ENCODE peak calls at places on chromosomes 16 and 17, in six cellular contexts. G, Y, R, L, W and I are unnamed samples.

GRCh38 chr17:41639492-41640473 is 15.4 kb upstream of the KRT17 start:
- DNase-seq in G (no peak), Y (no peak), R (no peak), L (peak), W (no peak), I (no peak)

GRCh38 chr16:71476457-71476856 is 12.7 kb downstream of the ZNF19 start:
- DNase-seq in G (no peak), Y (no peak), R (no peak), L (no peak), W (no peak), I (no peak)

GRCh38 chr16:87709677-87710076 is 56.1 kb downstream of the KLHDC4 start:
- DNase-seq in G (no peak), Y (no peak), R (no peak), L (no peak), W (no peak), I (no peak)

GRCh38 chr17:57379237-57380054 is 123.1 kb downstream of the MSI2 start:
- DNase-seq in G (no peak), Y (no peak), R (no peak), L (no peak), W (peak), I (no peak)

GRCh38 chr17:33927732-33928133 is 327.4 kb upstream of the CCL2 start:
- DNase-seq in G (no peak), Y (no peak), R (no peak), L (no peak), W (peak), I (no peak)

GRCh38 chr17:63439682-63440081 is 6.4 kb downstream of the CYB561 start:
- DNase-seq in G (no peak), Y (no peak), R (no peak), L (no peak), W (no peak), I (no peak)

GRCh38 chr17:77446959-77447634 is 306.3 kb downstream of the SEC14L1 start:
- DNase-seq in G (no peak), Y (no peak), R (no peak), L (no peak), W (no peak), I (no peak)

GRCh38 chr17:77433385-77434135 is 292.8 kb downstream of the SEC14L1 start:
- DNase-seq in G (no peak), Y (no peak), R (no peak), L (no peak), W (no peak), I (no peak)

GRCh38 chr17:77581480-77581879 is 377.0 kb upstream of the TNRC6C start:
- DNase-seq in G (no peak), Y (no peak), R (no peak), L (no peak), W (no peak), I (no peak)

GRCh38 chr16:24504467-24505345 is 34.7 kb upstream of the RBBP6 start:
- DNase-seq in G (peak), Y (peak), R (peak), L (peak), W (peak), I (peak)

GRCh38 chr16:11554054-11554453 is 32.7 kb downstream of the LITAF start:
- DNase-seq in G (no peak), Y (no peak), R (no peak), L (no peak), W (no peak), I (no peak)

GRCh38 chr17:48830840-48831548 is at the start of gene CALCOCO2:
- DNase-seq in G (peak), Y (peak), R (peak), L (peak), W (peak), I (peak)

GRCh38 chr17:27233059-27233458 is 60.9 kb upstream of the WSB1 start:
- DNase-seq in G (no peak), Y (no peak), R (no peak), L (no peak), W (peak), I (no peak)

GRCh38 chr16:57914244-57915173 is 56.4 kb downstream of the CNGB1 start:
- DNase-seq in G (no peak), Y (no peak), R (no peak), L (no peak), W (no peak), I (no peak)

GRCh38 chr16:13171313-13171712 is 269.9 kb downstream of the SHISA9 start:
- DNase-seq in G (no peak), Y (no peak), R (no peak), L (no peak), W (no peak), I (no peak)

GRCh38 chr17:50841277-50841948 is 6.0 kb downstream of the WFIKKN2 start:
- DNase-seq in G (no peak), Y (no peak), R (no peak), L (no peak), W (no peak), I (no peak)

GRCh38 chr17:7846765-7847661 is 7.9 kb upstream of the TMEM88 start:
- DNase-seq in G (no peak), Y (no peak), R (no peak), L (no peak), W (no peak), I (no peak)

GRCh38 chr17:21039839-21040575 is 2.8 kb downstream of the USP22 start:
- DNase-seq in G (peak), Y (no peak), R (no peak), L (peak), W (peak), I (no peak)

GRCh38 chr17:79022507-79022991 is 1.4 kb upstream of the C1QTNF1 start:
- DNase-seq in G (no peak), Y (no peak), R (no peak), L (no peak), W (no peak), I (no peak)

GRCh38 chr16:59566446-59566845 is 832.3 kb upstream of the GOT2 start:
- DNase-seq in G (no peak), Y (no peak), R (no peak), L (no peak), W (no peak), I (no peak)

GRCh38 chr17:60600490-60601431 is 768 bp downstream of the PPM1D start:
- DNase-seq in G (peak), Y (peak), R (no peak), L (peak), W (peak), I (peak)

GRCh38 chr16:1920727-1921155 is 2.5 kb upstream of the HS3ST6 start:
- DNase-seq in G (no peak), Y (no peak), R (no peak), L (no peak), W (peak), I (peak)

GRCh38 chr17:39057807-39058206 is 90.6 kb upstream of the FBXO47 start:
- DNase-seq in G (no peak), Y (no peak), R (no peak), L (no peak), W (no peak), I (no peak)

GRCh38 chr16:21622545-21622944 is 23.2 kb downstream of the METTL9 start:
- DNase-seq in G (no peak), Y (no peak), R (no peak), L (no peak), W (no peak), I (no peak)

GRCh38 chr16:11160676-11161115 is 95.3 kb downstream of the SOCS1 start:
- DNase-seq in G (no peak), Y (no peak), R (no peak), L (no peak), W (peak), I (no peak)

GRCh38 chr16:81513204-81514040 is 68.8 kb downstream of the CMIP start:
- DNase-seq in G (no peak), Y (no peak), R (no peak), L (peak), W (no peak), I (no peak)

GRCh38 chr16:51225902-51226301 is 74.8 kb upstream of the SALL1 start:
- DNase-seq in G (no peak), Y (no peak), R (no peak), L (no peak), W (no peak), I (no peak)

GRCh38 chr17:49495842-49496182 is 719 bp downstream of the NGFR start:
- DNase-seq in G (no peak), Y (no peak), R (no peak), L (no peak), W (no peak), I (no peak)

GRCh38 chr17:44492706-44493272 is 10.4 kb downstream of the GPATCH8 start:
- DNase-seq in G (no peak), Y (no peak), R (no peak), L (no peak), W (no peak), I (no peak)

GRCh38 chr16:20674684-20675487 is 22.6 kb downstream of the ACSM1 start:
- DNase-seq in G (no peak), Y (no peak), R (no peak), L (peak), W (peak), I (no peak)

GRCh38 chr17:61989509-61989908 is 61.7 kb upstream of the INTS2 start:
- DNase-seq in G (no peak), Y (no peak), R (no peak), L (no peak), W (no peak), I (no peak)

GRCh38 chr17:81513669-81514484 is 1.3 kb upstream of the ACTG1 start:
- DNase-seq in G (no peak), Y (no peak), R (no peak), L (peak), W (peak), I (no peak)

GRCh38 chr17:15261818-15262290 is 3.3 kb downstream of the PMP22 start:
- DNase-seq in G (no peak), Y (no peak), R (no peak), L (no peak), W (no peak), I (no peak)

GRCh38 chr17:15263680-15264079 is 1.4 kb downstream of the PMP22 start:
- DNase-seq in G (no peak), Y (no peak), R (no peak), L (no peak), W (no peak), I (no peak)

GRCh38 chr17:15263206-15263579 is 1.9 kb downstream of the PMP22 start:
- DNase-seq in G (no peak), Y (no peak), R (no peak), L (no peak), W (no peak), I (no peak)

GRCh38 chr17:15261063-15261817 is 3.9 kb downstream of the PMP22 start:
- DNase-seq in G (no peak), Y (no peak), R (no peak), L (peak), W (no peak), I (no peak)

GRCh38 chr17:15262291-15263205 is 2.6 kb downstream of the PMP22 start:
- DNase-seq in G (peak), Y (no peak), R (no peak), L (no peak), W (peak), I (peak)
- TF ChIP-seq ZNF274 in G (no peak), Y (no peak), R (no peak), L (no peak), W (no peak), I (no peak)

GRCh38 chr17:75850928-75851692 is 4.0 kb downstream of the WBP2 start:
- DNase-seq in G (no peak), Y (no peak), R (no peak), L (no peak), W (no peak), I (no peak)
- TF ChIP-seq ZNF274 in G (no peak), Y (no peak), R (no peak), L (no peak), W (no peak), I (no peak)

GRCh38 chr16:68972720-68973119 is 129.4 kb downstream of the TANGO6 start:
- DNase-seq in G (no peak), Y (no peak), R (peak), L (no peak), W (peak), I (peak)
- TF ChIP-seq ZNF274 in G (no peak), Y (no peak), R (no peak), L (no peak), W (no peak), I (no peak)

GRCh38 chr17:68456529-68457167 is 648 bp downstream of the WIPI1 start:
- DNase-seq in G (peak), Y (no peak), R (peak), L (peak), W (no peak), I (peak)

GRCh38 chr17:68457539-68458259 is 403 bp upstream of the WIPI1 start:
- DNase-seq in G (peak), Y (peak), R (peak), L (peak), W (peak), I (peak)

GRCh38 chr17:68458260-68459029 is 1.1 kb upstream of the WIPI1 start:
- DNase-seq in G (no peak), Y (no peak), R (no peak), L (no peak), W (no peak), I (no peak)

GRCh38 chr17:68455756-68456528 is 1.4 kb downstream of the WIPI1 start:
- DNase-seq in G (no peak), Y (no peak), R (no peak), L (peak), W (no peak), I (no peak)

DNA sequence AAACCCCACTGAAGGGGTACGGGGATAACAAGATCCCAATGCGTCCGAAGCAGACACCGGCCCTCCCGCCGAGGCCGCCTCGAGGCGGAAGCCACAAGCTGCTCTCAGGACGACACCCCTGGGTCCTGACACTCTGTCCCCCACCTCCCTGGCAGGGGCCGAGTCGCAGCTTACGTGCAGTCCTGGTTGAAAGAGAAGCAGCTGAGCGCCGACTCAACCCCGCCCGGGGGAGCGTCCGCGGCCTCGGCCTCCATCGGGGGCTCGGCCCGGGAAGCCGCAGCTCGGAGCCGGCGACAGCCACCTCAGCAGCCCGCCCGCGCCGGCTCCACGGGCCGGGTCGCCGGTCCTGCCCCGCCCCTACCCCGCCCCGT is at the start of gene WIPI1:
- DNase-seq in G (no peak), Y (no peak), R (no peak), L (peak), W (no peak), I (no peak)
- TF ChIP-seq ZNF274 in G (no peak), Y (no peak), R (no peak), L (no peak), W (no peak), I (no peak)

DNA sequence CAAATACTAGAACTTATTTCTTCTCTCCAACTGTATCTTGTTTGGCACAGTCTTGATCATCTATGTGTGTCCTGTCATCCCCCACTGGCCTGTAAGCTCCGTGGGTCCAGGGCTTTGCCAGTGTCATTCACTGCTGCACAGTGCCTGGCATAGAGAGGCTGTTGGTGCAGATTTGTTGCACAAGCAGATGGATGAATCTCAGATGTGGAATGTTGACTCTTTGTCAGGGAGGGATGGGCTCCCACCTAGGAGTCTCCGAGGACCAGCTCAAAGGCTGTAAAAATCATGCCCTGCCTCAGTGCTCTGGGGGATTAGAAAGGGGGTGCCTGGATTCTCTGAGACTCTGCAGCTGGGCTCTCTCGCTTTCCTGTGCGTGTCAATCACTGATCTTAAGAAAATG is 60.6 kb downstream of the RAB11FIP4 start:
- DNase-seq in G (no peak), Y (no peak), R (no peak), L (no peak), W (no peak), I (no peak)
- TF ChIP-seq ZNF274 in G (no peak), Y (no peak), R (no peak), L (no peak), W (no peak), I (no peak)

GRCh38 chr17:80316431-80316830 is 55.8 kb downstream of the RNF213 start:
- DNase-seq in G (no peak), Y (no peak), R (no peak), L (no peak), W (no peak), I (no peak)
- TF ChIP-seq ZNF274 in G (no peak), Y (no peak), R (no peak), L (no peak), W (no peak), I (no peak)

GRCh38 chr17:951388-952132 is 28.0 kb downstream of the NXN start:
- DNase-seq in G (no peak), Y (no peak), R (peak), L (peak), W (no peak), I (peak)
- TF ChIP-seq ZNF274 in G (no peak), Y (no peak), R (no peak), L (no peak), W (no peak), I (no peak)

DNA sequence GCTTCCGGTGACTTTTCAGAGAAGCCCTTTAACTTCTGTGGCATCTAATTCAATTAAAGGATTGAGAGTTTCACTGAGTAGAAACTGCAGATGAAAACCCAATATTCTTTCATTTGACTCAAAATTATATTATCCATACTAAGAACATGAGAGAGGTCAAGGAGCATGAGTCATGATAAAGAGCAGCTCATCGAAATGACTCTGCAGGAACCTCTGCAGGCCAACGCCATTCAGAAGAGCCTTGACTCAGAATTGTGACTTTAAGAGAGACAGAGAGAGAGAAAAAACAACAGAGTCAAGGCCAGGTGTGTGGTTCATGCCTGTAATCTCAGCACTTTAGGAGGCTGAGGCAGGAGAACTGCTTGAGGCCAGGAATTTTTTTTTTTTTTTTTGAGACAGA is 417.2 kb upstream of the XYLT1 start:
- DNase-seq in G (no peak), Y (no peak), R (no peak), L (no peak), W (peak), I (no peak)
- TF ChIP-seq ZNF274 in G (no peak), Y (no peak), R (no peak), L (no peak), W (no peak), I (no peak)

GRCh38 chr16:30149250-30149885 is 26.3 kb upstream of the MAPK3 start:
- DNase-seq in G (no peak), Y (no peak), R (no peak), L (no peak), W (peak), I (no peak)
- TF ChIP-seq ZNF274 in G (no peak), Y (no peak), R (no peak), L (no peak), W (no peak), I (no peak)

GRCh38 chr16:3487521-3488410 is 7.5 kb downstream of the C16orf90 start:
- DNase-seq in G (no peak), Y (no peak), R (no peak), L (peak), W (no peak), I (no peak)

GRCh38 chr16:3494574-3494973 is 715 bp downstream of the C16orf90 start:
- DNase-seq in G (no peak), Y (no peak), R (no peak), L (no peak), W (no peak), I (no peak)

GRCh38 chr16:3488801-3489200 is 6.5 kb downstream of the C16orf90 start:
- DNase-seq in G (no peak), Y (no peak), R (no peak), L (no peak), W (no peak), I (no peak)

GRCh38 chr16:3492356-3492755 is 2.9 kb downstream of the C16orf90 start:
- DNase-seq in G (no peak), Y (no peak), R (no peak), L (no peak), W (no peak), I (no peak)

DNA sequence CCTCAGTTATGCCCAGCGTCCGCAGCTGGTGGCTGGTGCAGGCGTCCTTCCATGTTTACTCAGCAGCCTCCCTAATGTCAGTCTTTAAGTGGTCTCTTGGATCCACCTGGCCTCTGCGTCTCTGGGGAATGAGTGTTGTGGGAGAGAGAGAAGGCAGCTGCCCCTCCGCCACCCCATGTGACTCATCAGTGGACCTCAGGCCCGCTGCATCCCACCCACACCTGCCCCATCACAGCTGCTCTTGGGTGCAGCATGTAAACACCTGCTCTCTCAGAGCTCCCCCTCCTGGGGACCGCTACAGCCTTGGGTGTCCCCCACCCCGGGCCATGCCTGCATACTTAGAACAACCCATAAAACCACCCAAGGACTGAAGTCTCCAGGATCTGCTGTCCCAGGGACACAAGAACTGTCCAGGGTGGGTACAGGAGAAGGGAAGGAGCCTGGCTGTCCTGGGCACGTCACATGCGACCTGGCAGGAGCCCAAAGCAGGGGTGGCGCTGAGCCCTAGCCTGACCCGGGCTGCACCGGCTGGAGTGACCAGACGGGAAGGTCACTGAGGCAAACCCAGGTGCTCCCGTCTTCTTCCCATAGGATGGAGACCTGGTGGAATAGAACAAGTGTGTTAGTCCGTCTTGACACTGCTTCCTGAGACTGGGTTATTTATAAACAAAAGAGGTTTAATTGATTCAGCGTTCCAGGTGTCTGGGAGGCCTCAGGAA is 4.2 kb downstream of the C16orf90 start:
- DNase-seq in G (no peak), Y (no peak), R (no peak), L (peak), W (peak), I (no peak)
- TF ChIP-seq ZNF274 in G (no peak), Y (no peak), R (no peak), L (no peak), W (no peak), I (no peak)